ENCODE peak calls at places on chromosomes 3 and 15, in nine cellular contexts. G is fibroblast of mammary gland; J is heart right ventricle; O is esophagus muscularis mucosa; F is NCI-H2081; Y is stimulated activated CD4-positive, alpha-beta T cell treated with anti-CD3 and anti-CD28 coated beads, TNF-alpha, amount 100 ng/mL, for 1 hour; K is activated CD8-positive, alpha-beta memory T cell treated with anti-CD3 and anti-CD28 coated beads for 48 hours; R is naive thymus-derived CD8-positive, alpha-beta T cell; M is posterior cingulate gyrus. Z is an unnamed sample.

GRCh38 chr15:48937886-48938285 is 25.8 kb downstream of the SHC4 start:
- DNase-seq in J (no peak), Y (no peak), F (no peak), O (no peak), K (no peak), G (no peak), M (no peak), R (no peak), Z (no peak)

GRCh38 chr15:53882311-53882710 is 95.9 kb upstream of the UNC13C start:
- DNase-seq in Y (no peak), K (no peak), R (no peak), O (no peak), G (no peak), J (no peak), M (no peak), F (no peak), Z (no peak)

GRCh38 chr3:133747373-133747772 is 1.2 kb downstream of the TF start:
- DNase-seq in G (no peak), K (no peak), M (no peak), F (no peak), R (no peak), Y (no peak), O (peak), J (no peak), Z (no peak)

GRCh38 chr3:106083207-106083606 is 214.4 kb upstream of the CBLB start:
- DNase-seq in G (no peak), R (no peak), Y (no peak), M (no peak), O (no peak), K (no peak), J (no peak), F (no peak), Z (no peak)

GRCh38 chr15:95196176-95196915 is 965.0 kb downstream of the MCTP2 start:
- DNase-seq in O (no peak), G (no peak), R (no peak), Y (no peak), M (no peak), F (peak), K (no peak), J (no peak), Z (no peak)

GRCh38 chr3:66618066-66618465 is 117.2 kb upstream of the LRIG1 start:
- DNase-seq in Y (no peak), F (no peak), R (no peak), G (no peak), M (no peak), O (no peak), J (no peak), K (no peak), Z (no peak)

GRCh38 chr3:192933779-192934456 is 16.3 kb upstream of the MB21D2 start:
- DNase-seq in J (no peak), G (no peak), R (no peak), M (no peak), K (no peak), F (no peak), Y (no peak), O (no peak), Z (no peak)

GRCh38 chr15:91468861-91469260 is 368.8 kb downstream of the SV2B start:
- DNase-seq in G (no peak), M (no peak), F (no peak), Y (no peak), J (no peak), R (no peak), K (no peak), O (no peak), Z (no peak)